ENCODE peak calls at places on chromosomes 12 and 14, in ten cellular contexts. F, K, O, Z, D, R, Q, U, H and W are unnamed samples.

GRCh38 chr14:95233702-95234241 is 76.4 kb upstream of the DICER1 start:
- DNase-seq in F (no peak), K (no peak), O (no peak), Z (no peak), D (no peak), R (no peak), Q (no peak), U (no peak), H (no peak), W (no peak)

GRCh38 chr12:4228122-4228580 is 45.4 kb upstream of the CCND2 start:
- DNase-seq in F (no peak), K (no peak), O (no peak), Z (no peak), D (no peak), R (no peak), Q (no peak), U (no peak), H (peak; percentile 78), W (no peak)

GRCh38 chr14:102726191-102726949 is 50.9 kb upstream of the TRAF3 start:
- DNase-seq in F (no peak), K (no peak), O (no peak), Z (no peak), D (no peak), R (no peak), Q (no peak), U (no peak), H (no peak), W (peak; percentile 67)

GRCh38 chr14:25887251-25887908 is 710.5 kb downstream of the NOVA1 start:
- DNase-seq in F (no peak), K (no peak), O (no peak), Z (no peak), D (no peak), R (no peak), Q (no peak), U (no peak), H (no peak), W (no peak)

GRCh38 chr12:108129017-108129812 is at the start of gene WSCD2:
- DNase-seq in F (no peak), K (peak; percentile 32), O (no peak), Z (peak; percentile 86), D (peak; percentile 40), R (peak; percentile 27), Q (no peak), U (peak; percentile 56), H (peak; percentile 77), W (peak; percentile 40)

GRCh38 chr12:124814741-124815613 is 48.7 kb downstream of the SCARB1 start:
- DNase-seq in F (no peak), K (no peak), O (no peak), Z (no peak), D (no peak), R (no peak), Q (no peak), U (no peak), H (no peak), W (no peak)

GRCh38 chr12:29578070-29578469 is 80.6 kb upstream of the OVCH1 start:
- DNase-seq in F (no peak), K (no peak), O (no peak), Z (no peak), D (no peak), R (no peak), Q (no peak), U (no peak), H (peak; percentile 43), W (no peak)

GRCh38 chr12:103036581-103037214 is 79.2 kb downstream of the ASCL1 start:
- DNase-seq in F (no peak), K (no peak), O (no peak), Z (no peak), D (no peak), R (no peak), Q (no peak), U (no peak), H (no peak), W (no peak)

GRCh38 chr14:68297871-68298468 is 478.4 kb downstream of the RAD51B start:
- DNase-seq in F (no peak), K (no peak), O (no peak), Z (no peak), D (no peak), R (no peak), Q (no peak), U (no peak), H (no peak), W (no peak)

GRCh38 chr12:50550530-50551223 is 45.9 kb downstream of the DIP2B start:
- DNase-seq in F (no peak), K (no peak), O (no peak), Z (no peak), D (no peak), R (no peak), Q (no peak), U (peak; percentile 57), H (peak; percentile 65), W (no peak)

GRCh38 chr14:89542768-89543419 is 125.9 kb upstream of the FOXN3 start:
- DNase-seq in F (no peak), K (no peak), O (peak; percentile 4), Z (no peak), D (no peak), R (no peak), Q (no peak), U (no peak), H (no peak), W (no peak)

GRCh38 chr12:162467-163307 is 51.3 kb downstream of the SLC6A12 start:
- DNase-seq in F (no peak), K (no peak), O (no peak), Z (peak; percentile 63), D (no peak), R (no peak), Q (no peak), U (no peak), H (no peak), W (no peak)

GRCh38 chr12:32181498-32182175 is 75.0 kb downstream of the BICD1 start:
- DNase-seq in F (no peak), K (no peak), O (no peak), Z (no peak), D (no peak), R (no peak), Q (no peak), U (no peak), H (no peak), W (no peak)

GRCh38 chr12:52181757-52182156 is 10.1 kb downstream of the KRT80 start:
- DNase-seq in F (no peak), K (no peak), O (no peak), Z (peak; percentile 9), D (no peak), R (no peak), Q (no peak), U (no peak), H (no peak), W (no peak)

GRCh38 chr14:24246765-24247212 is 4.4 kb upstream of the TINF2 start:
- DNase-seq in F (no peak), K (no peak), O (no peak), Z (no peak), D (no peak), R (no peak), Q (no peak), U (no peak), H (peak; percentile 65), W (no peak)

GRCh38 chr14:23638414-23639047 is 2.4 kb downstream of the DHRS2 start:
- DNase-seq in F (no peak), K (no peak), O (no peak), Z (no peak), D (no peak), R (no peak), Q (no peak), U (no peak), H (no peak), W (no peak)

GRCh38 chr14:74501135-74501614 is 7.6 kb downstream of the ISCA2 start:
- DNase-seq in F (no peak), K (no peak), O (no peak), Z (peak; percentile 76), D (peak; percentile 35), R (peak; percentile 55), Q (no peak), U (peak; percentile 37), H (peak; percentile 36), W (peak; percentile 70)

GRCh38 chr12:87991483-87991882 is 37.7 kb downstream of the C12orf50 start:
- DNase-seq in F (no peak), K (no peak), O (no peak), Z (no peak), D (no peak), R (no peak), Q (no peak), U (no peak), H (no peak), W (no peak)

GRCh38 chr14:83208346-83208745 is 1674.7 kb upstream of the SEL1L start:
- DNase-seq in F (no peak), K (no peak), O (no peak), Z (no peak), D (no peak), R (no peak), Q (no peak), U (no peak), H (no peak), W (no peak)

GRCh38 chr14:71959055-71959454 is 26.8 kb downstream of the RGS6 start:
- DNase-seq in F (no peak), K (no peak), O (no peak), Z (no peak), D (no peak), R (no peak), Q (no peak), U (no peak), H (no peak), W (no peak)

GRCh38 chr12:52539024-52539820 is 13.7 kb downstream of the KRT71 start:
- DNase-seq in F (no peak), K (no peak), O (no peak), Z (no peak), D (no peak), R (no peak), Q (no peak), U (no peak), H (no peak), W (no peak)

GRCh38 chr14:56081139-56081538 is 37.1 kb upstream of the PELI2 start:
- DNase-seq in F (no peak), K (no peak), O (no peak), Z (no peak), D (no peak), R (no peak), Q (no peak), U (no peak), H (no peak), W (no peak)

GRCh38 chr12:46473634-46474201 is 101.1 kb upstream of the SLC38A2 start:
- DNase-seq in F (no peak), K (peak; percentile 87), O (no peak), Z (no peak), D (no peak), R (no peak), Q (no peak), U (peak; percentile 56), H (peak; percentile 90), W (peak; percentile 71)

GRCh38 chr14:89429206-89430091 is 12.4 kb upstream of the FOXN3 start:
- DNase-seq in F (peak; percentile 11), K (no peak), O (no peak), Z (peak; percentile 26), D (no peak), R (no peak), Q (no peak), U (no peak), H (peak; percentile 3), W (no peak)

GRCh38 chr12:118035194-118036041 is 18.9 kb downstream of the RFC5 start:
- DNase-seq in F (no peak), K (no peak), O (no peak), Z (no peak), D (no peak), R (no peak), Q (no peak), U (no peak), H (no peak), W (no peak)

GRCh38 chr12:51759175-51759574 is 89.3 kb downstream of the FIGNL2 start:
- DNase-seq in F (no peak), K (no peak), O (no peak), Z (no peak), D (no peak), R (no peak), Q (no peak), U (no peak), H (no peak), W (no peak)

GRCh38 chr14:40447032-40447431 is 1014.8 kb upstream of the FBXO33 start:
- DNase-seq in F (no peak), K (no peak), O (no peak), Z (no peak), D (no peak), R (no peak), Q (no peak), U (no peak), H (no peak), W (no peak)

GRCh38 chr14:47277703-47278102 is 397.7 kb downstream of the MDGA2 start:
- DNase-seq in F (no peak), K (no peak), O (no peak), Z (no peak), D (no peak), R (no peak), Q (no peak), U (no peak), H (peak; percentile 57), W (no peak)